ENCODE peak calls at places on chromosomes 12 and 14, in five cellular contexts. K is B cell, T is astrocyte of the spinal cord, Q is HFFc6, X is K562. Z is an unnamed sample.

GRCh38 chr14:55749201-55749812 is 169.3 kb downstream of the KTN1 start:
- DNase-seq in K (no peak), T (no peak), Q (no peak), X (no peak), Z (no peak)

GRCh38 chr12:88895634-88896033 is 315.4 kb upstream of the KITLG start:
- DNase-seq in K (no peak), T (no peak), Q (no peak), X (no peak), Z (no peak)

GRCh38 chr12:74624206-74624605 is 86.6 kb downstream of the ATXN7L3B start:
- DNase-seq in K (no peak), T (no peak), Q (no peak), X (no peak), Z (no peak)

GRCh38 chr12:84922721-84923120 is 10.1 kb upstream of the SLC6A15 start:
- DNase-seq in K (no peak), T (no peak), Q (no peak), X (no peak), Z (no peak)

GRCh38 chr12:81757731-81758325 is 1.3 kb downstream of the PPFIA2 start:
- DNase-seq in K (no peak), T (no peak), Q (no peak), X (no peak), Z (no peak)

GRCh38 chr14:94390372-94391086 is 2.1 kb upstream of the SERPINA1 start:
- DNase-seq in K (no peak), T (no peak), Q (no peak), X (no peak), Z (no peak)

GRCh38 chr14:65103150-65103760 is 938 bp upstream of the MAX start:
- DNase-seq in K (no peak), T (no peak), Q (peak), X (no peak), Z (no peak)

GRCh38 chr12:77053259-77053658 is 12.1 kb downstream of the E2F7 start:
- DNase-seq in K (no peak), T (no peak), Q (no peak), X (no peak), Z (no peak)

GRCh38 chr12:93776581-93777018 is 99.4 kb downstream of the CRADD start:
- DNase-seq in K (no peak), T (peak), Q (peak), X (no peak), Z (no peak)

GRCh38 chr12:48069253-48069652 is 36.6 kb downstream of the SENP1 start:
- DNase-seq in K (no peak), T (no peak), Q (no peak), X (no peak), Z (no peak)

GRCh38 chr14:104376202-104377140 is 203.1 kb upstream of the C14orf180 start:
- DNase-seq in K (no peak), T (no peak), Q (no peak), X (no peak), Z (no peak)

GRCh38 chr14:64763801-64764511 is 59.7 kb downstream of the PLEKHG3 start:
- DNase-seq in K (no peak), T (peak), Q (peak), X (no peak), Z (no peak)

GRCh38 chr14:32110200-32110896 is 33.2 kb downstream of the ARHGAP5 start:
- DNase-seq in K (no peak), T (no peak), Q (no peak), X (no peak), Z (no peak)

GRCh38 chr12:80442426-80443222 is 1.4 kb upstream of the PTPRQ start:
- DNase-seq in K (no peak), T (peak), Q (no peak), X (no peak), Z (no peak)

GRCh38 chr14:103897075-103897947 is 30.9 kb upstream of the TDRD9 start:
- DNase-seq in K (no peak), T (no peak), Q (no peak), X (no peak), Z (peak)

GRCh38 chr12:94207467-94208432 is 59.4 kb downstream of the PLXNC1 start:
- DNase-seq in K (peak), T (peak), Q (no peak), X (peak), Z (peak)

GRCh38 chr12:51954465-51955361 is 3.2 kb downstream of the ACVR1B start:
- DNase-seq in K (no peak), T (no peak), Q (no peak), X (peak), Z (no peak)

GRCh38 chr12:11768233-11768965 is 118.9 kb downstream of the ETV6 start:
- DNase-seq in K (no peak), T (no peak), Q (no peak), X (no peak), Z (no peak)

GRCh38 chr14:26138764-26139445 is 458.9 kb downstream of the NOVA1 start:
- DNase-seq in K (no peak), T (peak), Q (no peak), X (no peak), Z (no peak)

GRCh38 chr12:69026341-69026740 is 93.4 kb upstream of the CPM start:
- DNase-seq in K (no peak), T (no peak), Q (no peak), X (no peak), Z (no peak)

GRCh38 chr14:27243360-27243759 is 645.5 kb upstream of the NOVA1 start:
- DNase-seq in K (no peak), T (no peak), Q (no peak), X (no peak), Z (no peak)

GRCh38 chr14:64702493-64703392 is 1.5 kb upstream of the PLEKHG3 start:
- DNase-seq in K (no peak), T (no peak), Q (no peak), X (no peak), Z (no peak)

GRCh38 chr12:49583361-49584094 is 15.6 kb upstream of the MCRS1 start:
- DNase-seq in K (no peak), T (no peak), Q (no peak), X (no peak), Z (no peak)

GRCh38 chr12:49588281-49588680 is 17.2 kb downstream of the FAM186B start:
- DNase-seq in K (no peak), T (no peak), Q (no peak), X (no peak), Z (no peak)

GRCh38 chr12:49588761-49589516 is 16.5 kb downstream of the FAM186B start:
- DNase-seq in K (no peak), T (no peak), Q (no peak), X (no peak), Z (no peak)

GRCh38 chr12:49585477-49586445 is 17.8 kb upstream of the MCRS1 start:
- DNase-seq in K (no peak), T (no peak), Q (no peak), X (no peak), Z (no peak)

DNA sequence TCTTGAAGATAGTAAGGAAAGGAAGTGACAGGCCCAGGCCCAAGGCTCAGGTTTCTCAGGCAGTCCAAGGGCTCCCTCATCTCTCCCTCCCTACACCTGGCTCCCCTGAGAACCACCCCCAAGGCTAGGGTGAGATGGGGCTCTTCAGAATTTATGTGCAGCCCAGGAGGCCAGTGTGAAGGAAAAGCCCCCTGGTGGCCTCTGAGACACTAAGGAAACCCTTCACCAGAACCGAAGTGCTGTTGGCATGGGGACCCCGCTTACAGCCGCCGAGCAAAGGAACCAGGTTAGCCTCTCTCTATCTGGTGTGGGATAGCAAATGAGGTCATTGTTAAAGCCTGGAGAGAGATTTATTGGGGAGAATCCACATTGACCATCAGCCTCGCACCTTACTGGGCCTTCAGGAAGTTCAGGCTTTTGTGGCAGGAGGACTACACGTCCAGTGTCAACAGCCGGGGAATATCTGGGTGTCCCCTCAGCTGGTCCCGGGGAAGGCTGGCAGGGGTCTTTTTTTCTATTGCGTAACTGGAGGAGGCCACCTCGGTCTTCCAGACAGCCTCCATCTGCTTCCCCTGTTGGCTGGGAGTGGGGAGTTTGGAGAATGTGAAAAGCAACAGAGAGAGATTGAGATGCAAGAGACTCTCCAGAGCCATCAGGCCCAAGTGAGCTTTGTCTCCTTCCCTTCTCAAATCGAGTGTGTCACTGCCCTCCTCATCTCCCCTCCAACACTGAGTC is 18.1 kb downstream of the FAM186B start:
- DNase-seq in K (no peak), T (no peak), Q (no peak), X (no peak), Z (no peak)
- TF ChIP-seq CTCF in K (no peak), T (no peak), Q (peak), X (peak), Z (no peak)

DNA sequence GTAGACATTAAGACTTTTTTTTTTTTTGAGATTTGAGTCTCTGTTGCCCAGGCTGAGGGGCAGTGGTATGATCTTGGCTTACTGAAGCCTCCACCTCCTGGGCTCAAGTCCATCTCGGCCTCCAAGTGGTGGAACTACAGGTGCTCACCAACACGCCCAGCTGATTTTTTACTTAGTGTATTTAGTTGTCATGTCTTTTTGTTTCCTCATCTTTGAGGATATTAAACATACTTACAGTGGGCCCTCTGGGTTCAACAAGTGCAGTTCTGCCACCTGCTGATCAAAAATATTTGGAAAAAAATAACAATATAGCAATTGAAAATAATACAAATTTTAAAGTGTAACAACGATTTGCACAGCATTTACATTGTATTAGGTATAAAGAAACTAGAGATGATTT is 4.4 kb upstream of the B4GALNT1 start:
- DNase-seq in K (no peak), T (no peak), Q (no peak), X (no peak), Z (no peak)
- TF ChIP-seq CTCF in K (peak), T (no peak), Q (peak), X (no peak), Z (no peak)

DNA sequence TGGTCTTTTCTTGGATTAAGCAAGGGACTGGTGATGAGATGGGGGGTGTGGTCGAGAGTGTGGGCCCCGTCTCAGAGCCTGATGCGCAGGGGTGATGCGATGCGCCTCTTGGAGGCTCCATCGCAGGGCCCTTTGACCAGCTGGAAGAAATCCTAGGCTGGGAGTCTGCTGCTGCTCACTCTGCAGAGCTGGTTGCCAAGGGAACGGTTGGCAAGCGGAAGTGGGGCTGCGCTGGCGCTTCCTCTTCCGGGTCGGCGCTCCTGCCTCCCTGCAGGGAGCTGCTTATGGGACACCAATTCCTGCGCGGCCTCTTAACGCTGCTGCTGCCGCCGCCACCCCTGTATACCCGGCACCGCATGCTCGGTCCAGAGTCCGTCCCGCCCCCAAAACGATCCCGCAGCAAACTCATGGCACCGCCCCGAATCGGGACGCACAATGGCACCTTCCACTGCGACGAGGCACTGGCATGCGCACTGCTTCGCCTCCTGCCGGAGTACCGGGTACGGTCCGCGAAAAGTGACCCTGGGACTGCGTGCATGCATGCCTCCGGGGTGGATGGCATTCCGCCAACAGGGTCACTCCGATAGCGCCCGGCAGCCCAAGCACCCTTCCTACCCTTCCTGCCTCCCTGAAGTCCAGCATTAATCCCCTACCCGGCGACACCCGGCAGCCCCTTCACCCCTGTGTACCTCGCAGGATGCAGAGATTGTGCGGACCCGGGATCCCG is at the start of gene MYG1:
- DNase-seq in K (peak), T (peak), Q (peak), X (no peak), Z (peak)
- TF ChIP-seq CTCF in K (peak), T (peak), Q (no peak), X (no peak), Z (no peak)

GRCh38 chr14:34496679-34497513 is 34.9 kb upstream of the SPTSSA start:
- DNase-seq in K (no peak), T (peak), Q (peak), X (peak), Z (no peak)

GRCh38 chr14:34501004-34501580 is 38.4 kb downstream of the EAPP start:
- DNase-seq in K (no peak), T (peak), Q (no peak), X (no peak), Z (no peak)

GRCh38 chr14:34501997-34502396 is 37.5 kb downstream of the EAPP start:
- DNase-seq in K (no peak), T (peak), Q (no peak), X (no peak), Z (no peak)

GRCh38 chr14:34496007-34496678 is 34.1 kb upstream of the SPTSSA start:
- DNase-seq in K (no peak), T (no peak), Q (no peak), X (no peak), Z (no peak)

GRCh38 chr14:34498684-34499412 is 36.8 kb upstream of the SPTSSA start:
- DNase-seq in K (no peak), T (peak), Q (peak), X (no peak), Z (peak)
- TF ChIP-seq CTCF in K (no peak), T (peak), Q (peak), X (peak), Z (peak)

DNA sequence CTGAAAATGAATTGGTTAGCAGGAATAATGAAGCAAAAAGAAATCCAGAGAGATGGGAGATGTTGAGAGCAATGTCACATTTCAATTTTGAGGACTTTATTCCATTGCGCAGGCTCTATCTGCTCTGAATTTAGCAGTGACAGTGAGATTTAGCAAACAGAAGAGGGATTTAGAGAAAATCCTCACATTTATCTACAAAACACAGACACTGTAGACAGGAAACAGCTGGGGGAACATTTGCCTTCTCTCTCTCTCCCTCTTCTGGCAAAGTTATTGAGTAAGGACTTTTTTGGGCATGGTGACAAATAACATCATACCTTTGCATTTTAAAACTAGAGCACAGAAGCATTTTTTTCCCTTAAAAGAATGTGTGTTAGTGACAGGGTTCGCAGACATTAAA is at the start of gene IGF1:
- DNase-seq in K (no peak), T (peak), Q (peak), X (peak), Z (no peak)
- TF ChIP-seq CTCF in K (no peak), T (peak), Q (peak), X (peak), Z (no peak)

DNA sequence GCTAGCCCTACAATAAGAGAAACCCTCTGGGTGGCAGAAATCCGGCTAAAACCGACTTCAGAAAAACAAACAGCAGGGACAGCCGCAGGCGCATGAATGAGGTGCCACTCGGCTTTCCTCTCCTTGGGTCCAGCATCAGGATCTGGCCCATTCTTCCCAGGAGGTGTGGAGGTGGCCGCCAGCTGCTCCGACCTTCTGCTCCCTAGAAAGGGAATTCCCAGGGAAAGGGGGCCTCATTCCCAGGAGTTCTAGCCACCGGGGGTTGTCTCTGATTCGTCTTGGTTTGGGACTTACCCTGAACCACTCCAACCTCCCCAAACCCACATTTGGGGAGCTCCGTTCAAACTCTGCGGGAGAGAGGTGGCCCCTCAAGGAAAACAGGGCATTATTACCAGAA is 13.0 kb downstream of the PAPLN start:
- DNase-seq in K (peak), T (no peak), Q (no peak), X (no peak), Z (no peak)
- TF ChIP-seq CTCF in K (no peak), T (no peak), Q (no peak), X (no peak), Z (no peak)

Z was measured in GM20000.